ENCODE peak calls at places on chromosomes 4 and X, in five cellular contexts. One of them, this sample, is unnamed.

GRCh38 chr4:141158219-141158618 is 24.9 kb upstream of the RNF150 start:
- DNase-seq in H9: no peak
- DNase-seq in cardiac muscle cell: peak; percentile 63
- DNase-seq in psoas muscle: no peak
- DNase-seq in astrocyte: no peak
- DNase-seq in this sample: peak; percentile 66

GRCh38 chr4:179415016-179415841 is 1973.0 kb upstream of the AGA start:
- DNase-seq in H9: no peak
- DNase-seq in cardiac muscle cell: no peak
- DNase-seq in psoas muscle: no peak
- DNase-seq in astrocyte: peak; percentile 66
- DNase-seq in this sample: peak; percentile 74

GRCh38 chr4:86831262-86832090 is 17.7 kb downstream of the SLC10A6 start:
- DNase-seq in H9: no peak
- DNase-seq in cardiac muscle cell: peak; percentile 85
- DNase-seq in psoas muscle: peak; percentile 26
- DNase-seq in astrocyte: peak; percentile 94
- DNase-seq in this sample: peak; percentile 92

GRCh38 chrX:74104356-74105065 is 199.5 kb upstream of the ZCCHC13 start:
- DNase-seq in H9: no peak
- DNase-seq in cardiac muscle cell: no peak
- DNase-seq in psoas muscle: no peak
- DNase-seq in astrocyte: no peak
- DNase-seq in this sample: no peak

GRCh38 chrX:138298268-138298667 is 413.2 kb downstream of the FGF13 start:
- DNase-seq in H9: no peak
- DNase-seq in cardiac muscle cell: no peak
- DNase-seq in psoas muscle: no peak
- DNase-seq in astrocyte: no peak
- DNase-seq in this sample: no peak

GRCh38 chr4:184949020-184949419 is 69.3 kb upstream of the HELT start:
- DNase-seq in H9: no peak
- DNase-seq in cardiac muscle cell: no peak
- DNase-seq in psoas muscle: no peak
- DNase-seq in astrocyte: no peak
- DNase-seq in this sample: no peak

GRCh38 chr4:157896726-157897125 is 276.1 kb downstream of the GASK1B start:
- DNase-seq in H9: no peak
- DNase-seq in cardiac muscle cell: no peak
- DNase-seq in psoas muscle: no peak
- DNase-seq in astrocyte: no peak
- DNase-seq in this sample: no peak

GRCh38 chrX:148381603-148382002 is 118.8 kb upstream of the AFF2 start:
- DNase-seq in H9: no peak
- DNase-seq in cardiac muscle cell: no peak
- DNase-seq in psoas muscle: no peak
- DNase-seq in astrocyte: no peak
- DNase-seq in this sample: no peak

GRCh38 chrX:46447384-46447783 is 97.8 kb downstream of the ZNF674 start:
- DNase-seq in H9: no peak
- DNase-seq in cardiac muscle cell: peak; percentile 29
- DNase-seq in psoas muscle: no peak
- DNase-seq in astrocyte: peak; percentile 7
- DNase-seq in this sample: no peak

GRCh38 chrX:1463581-1464281 is 11.0 kb upstream of the ASMTL start:
- DNase-seq in H9: peak; percentile 22
- DNase-seq in cardiac muscle cell: no peak
- DNase-seq in psoas muscle: no peak
- DNase-seq in astrocyte: no peak
- DNase-seq in this sample: no peak

GRCh38 chr4:32396504-32396903 is 1676.3 kb downstream of the PCDH7 start:
- DNase-seq in H9: peak; percentile 28
- DNase-seq in cardiac muscle cell: no peak
- DNase-seq in psoas muscle: no peak
- DNase-seq in astrocyte: no peak
- DNase-seq in this sample: no peak

GRCh38 chr4:94516067-94516466 is 64.3 kb downstream of the PDLIM5 start:
- DNase-seq in H9: no peak
- DNase-seq in cardiac muscle cell: peak; percentile 46
- DNase-seq in psoas muscle: no peak
- DNase-seq in astrocyte: peak; percentile 92
- DNase-seq in this sample: peak; percentile 94

GRCh38 chr4:182730791-182731190 is 186.4 kb downstream of the DCTD start:
- DNase-seq in H9: no peak
- DNase-seq in cardiac muscle cell: no peak
- DNase-seq in psoas muscle: no peak
- DNase-seq in astrocyte: no peak
- DNase-seq in this sample: no peak

GRCh38 chrX:149570668-149571067 is 16.6 kb downstream of the MAGEA9B start:
- DNase-seq in H9: no peak
- DNase-seq in cardiac muscle cell: peak; percentile 63
- DNase-seq in psoas muscle: no peak
- DNase-seq in astrocyte: peak; percentile 33
- DNase-seq in this sample: peak; percentile 39

GRCh38 chrX:154025230-154025629 is 5.5 kb upstream of the IRAK1 start:
- DNase-seq in H9: no peak
- DNase-seq in cardiac muscle cell: no peak
- DNase-seq in psoas muscle: no peak
- DNase-seq in astrocyte: no peak
- DNase-seq in this sample: no peak

GRCh38 chrX:123878177-123878576 is 18.3 kb downstream of the XIAP start:
- DNase-seq in H9: no peak
- DNase-seq in cardiac muscle cell: peak; percentile 32
- DNase-seq in psoas muscle: no peak
- DNase-seq in astrocyte: no peak
- DNase-seq in this sample: no peak

GRCh38 chr4:6441758-6442157 is 30.7 kb downstream of the PPP2R2C start:
- DNase-seq in H9: no peak
- DNase-seq in cardiac muscle cell: no peak
- DNase-seq in psoas muscle: no peak
- DNase-seq in astrocyte: no peak
- DNase-seq in this sample: no peak

GRCh38 chrX:140712413-140713173 is 3.0 kb downstream of the LINC00632 start:
- DNase-seq in H9: peak; percentile 82
- DNase-seq in cardiac muscle cell: peak; percentile 79
- DNase-seq in psoas muscle: peak; percentile 39
- DNase-seq in astrocyte: peak; percentile 50
- DNase-seq in this sample: peak; percentile 65

GRCh38 chr4:140085062-140085622 is 68.8 kb downstream of the MAML3 start:
- DNase-seq in H9: no peak
- DNase-seq in cardiac muscle cell: no peak
- DNase-seq in psoas muscle: no peak
- DNase-seq in astrocyte: no peak
- DNase-seq in this sample: no peak

GRCh38 chr4:101806914-101807313 is 16.4 kb downstream of the BANK1 start:
- DNase-seq in H9: no peak
- DNase-seq in cardiac muscle cell: peak; percentile 33
- DNase-seq in psoas muscle: no peak
- DNase-seq in astrocyte: no peak
- DNase-seq in this sample: no peak

GRCh38 chrX:104343408-104344129 is 88.8 kb upstream of the ESX1 start:
- DNase-seq in H9: peak; percentile 77
- DNase-seq in cardiac muscle cell: peak; percentile 86
- DNase-seq in psoas muscle: no peak
- DNase-seq in astrocyte: peak; percentile 77
- DNase-seq in this sample: peak; percentile 74

GRCh38 chrX:7069556-7069955 is 78.0 kb upstream of the STS start:
- DNase-seq in H9: no peak
- DNase-seq in cardiac muscle cell: no peak
- DNase-seq in psoas muscle: no peak
- DNase-seq in astrocyte: no peak
- DNase-seq in this sample: no peak

GRCh38 chr4:123349401-123350190 is 47.0 kb upstream of the SPRY1 start:
- DNase-seq in H9: no peak
- DNase-seq in cardiac muscle cell: peak; percentile 61
- DNase-seq in psoas muscle: no peak
- DNase-seq in astrocyte: peak; percentile 65
- DNase-seq in this sample: peak; percentile 72

GRCh38 chrX:47093248-47093647 is 15.0 kb downstream of the RGN start:
- DNase-seq in H9: no peak
- DNase-seq in cardiac muscle cell: peak; percentile 53
- DNase-seq in psoas muscle: no peak
- DNase-seq in astrocyte: peak; percentile 1
- DNase-seq in this sample: peak; percentile 65

GRCh38 chr4:67130411-67130810 is 414.9 kb downstream of the CENPC start:
- DNase-seq in H9: no peak
- DNase-seq in cardiac muscle cell: no peak
- DNase-seq in psoas muscle: no peak
- DNase-seq in astrocyte: peak; percentile 6
- DNase-seq in this sample: no peak

GRCh38 chrX:115960440-115961084 is 210.0 kb upstream of the AGTR2 start:
- DNase-seq in H9: no peak
- DNase-seq in cardiac muscle cell: no peak
- DNase-seq in psoas muscle: no peak
- DNase-seq in astrocyte: no peak
- DNase-seq in this sample: no peak

GRCh38 chr4:96205143-96205542 is 365.2 kb downstream of the PDHA2 start:
- DNase-seq in H9: no peak
- DNase-seq in cardiac muscle cell: peak; percentile 57
- DNase-seq in psoas muscle: no peak
- DNase-seq in astrocyte: no peak
- DNase-seq in this sample: no peak

GRCh38 chr4:72896515-72896914 is 173.0 kb downstream of the COX18 start:
- DNase-seq in H9: no peak
- DNase-seq in cardiac muscle cell: peak; percentile 91
- DNase-seq in psoas muscle: no peak
- DNase-seq in astrocyte: peak; percentile 91
- DNase-seq in this sample: peak; percentile 67

GRCh38 chr4:120636120-120636630 is 286.4 kb downstream of the PRDM5 start:
- DNase-seq in H9: no peak
- DNase-seq in cardiac muscle cell: no peak
- DNase-seq in psoas muscle: no peak
- DNase-seq in astrocyte: no peak
- DNase-seq in this sample: no peak

GRCh38 chrX:141375011-141375730 is 132.9 kb upstream of the SPANXC start:
- DNase-seq in H9: no peak
- DNase-seq in cardiac muscle cell: peak; percentile 43
- DNase-seq in psoas muscle: no peak
- DNase-seq in astrocyte: no peak
- DNase-seq in this sample: peak; percentile 33

GRCh38 chr4:128639586-128640270 is 169.8 kb upstream of the JADE1 start:
- DNase-seq in H9: no peak
- DNase-seq in cardiac muscle cell: peak; percentile 22
- DNase-seq in psoas muscle: no peak
- DNase-seq in astrocyte: peak; percentile 35
- DNase-seq in this sample: peak; percentile 39

GRCh38 chrX:24575496-24575895 is 71.7 kb downstream of the PCYT1B start:
- DNase-seq in H9: no peak
- DNase-seq in cardiac muscle cell: no peak
- DNase-seq in psoas muscle: no peak
- DNase-seq in astrocyte: no peak
- DNase-seq in this sample: no peak

GRCh38 chrX:22481436-22481835 is 208.7 kb downstream of the CBLL2 start:
- DNase-seq in H9: no peak
- DNase-seq in cardiac muscle cell: no peak
- DNase-seq in psoas muscle: no peak
- DNase-seq in astrocyte: peak; percentile 15
- DNase-seq in this sample: peak; percentile 39
- H3K9me3 ChIP-seq in H9: peaks cover 9% of the 10 kb centered on the region
- H3K9me3 ChIP-seq in cardiac muscle cell: no peaks in the 10 kb centered on the region
- H3K9me3 ChIP-seq in psoas muscle: peaks cover 21% of the 10 kb centered on the region
- H3K9me3 ChIP-seq in astrocyte: no peaks in the 10 kb centered on the region
- H3K9me3 ChIP-seq in this sample: no peaks in the 10 kb centered on the region

GRCh38 chr4:110624904-110625494 is 2.1 kb upstream of the PITX2 start:
- DNase-seq in H9: no peak
- DNase-seq in cardiac muscle cell: no peak
- DNase-seq in psoas muscle: no peak
- DNase-seq in astrocyte: no peak
- DNase-seq in this sample: no peak
- H3K9me3 ChIP-seq in H9: no peaks in the 10 kb centered on the region
- H3K9me3 ChIP-seq in cardiac muscle cell: no peaks in the 10 kb centered on the region
- H3K9me3 ChIP-seq in psoas muscle: no peaks in the 10 kb centered on the region
- H3K9me3 ChIP-seq in astrocyte: peaks cover 13% of the 10 kb centered on the region
- H3K9me3 ChIP-seq in this sample: no peaks in the 10 kb centered on the region

GRCh38 chr4:13541176-13541604 is 3.1 kb downstream of the NKX3-2 start:
- DNase-seq in H9: peak; percentile 32
- DNase-seq in cardiac muscle cell: no peak
- DNase-seq in psoas muscle: no peak
- DNase-seq in astrocyte: no peak
- DNase-seq in this sample: no peak

GRCh38 chr4:13543091-13543581 is 1.2 kb downstream of the NKX3-2 start:
- DNase-seq in H9: no peak
- DNase-seq in cardiac muscle cell: no peak
- DNase-seq in psoas muscle: no peak
- DNase-seq in astrocyte: no peak
- DNase-seq in this sample: no peak

GRCh38 chr4:13540446-13541175 is 3.7 kb downstream of the NKX3-2 start:
- DNase-seq in H9: peak; percentile 32
- DNase-seq in cardiac muscle cell: no peak
- DNase-seq in psoas muscle: no peak
- DNase-seq in astrocyte: no peak
- DNase-seq in this sample: no peak

GRCh38 chr4:13542577-13543042 is 1.7 kb downstream of the NKX3-2 start:
- DNase-seq in H9: no peak
- DNase-seq in cardiac muscle cell: no peak
- DNase-seq in psoas muscle: no peak
- DNase-seq in astrocyte: no peak
- DNase-seq in this sample: no peak

DNA sequence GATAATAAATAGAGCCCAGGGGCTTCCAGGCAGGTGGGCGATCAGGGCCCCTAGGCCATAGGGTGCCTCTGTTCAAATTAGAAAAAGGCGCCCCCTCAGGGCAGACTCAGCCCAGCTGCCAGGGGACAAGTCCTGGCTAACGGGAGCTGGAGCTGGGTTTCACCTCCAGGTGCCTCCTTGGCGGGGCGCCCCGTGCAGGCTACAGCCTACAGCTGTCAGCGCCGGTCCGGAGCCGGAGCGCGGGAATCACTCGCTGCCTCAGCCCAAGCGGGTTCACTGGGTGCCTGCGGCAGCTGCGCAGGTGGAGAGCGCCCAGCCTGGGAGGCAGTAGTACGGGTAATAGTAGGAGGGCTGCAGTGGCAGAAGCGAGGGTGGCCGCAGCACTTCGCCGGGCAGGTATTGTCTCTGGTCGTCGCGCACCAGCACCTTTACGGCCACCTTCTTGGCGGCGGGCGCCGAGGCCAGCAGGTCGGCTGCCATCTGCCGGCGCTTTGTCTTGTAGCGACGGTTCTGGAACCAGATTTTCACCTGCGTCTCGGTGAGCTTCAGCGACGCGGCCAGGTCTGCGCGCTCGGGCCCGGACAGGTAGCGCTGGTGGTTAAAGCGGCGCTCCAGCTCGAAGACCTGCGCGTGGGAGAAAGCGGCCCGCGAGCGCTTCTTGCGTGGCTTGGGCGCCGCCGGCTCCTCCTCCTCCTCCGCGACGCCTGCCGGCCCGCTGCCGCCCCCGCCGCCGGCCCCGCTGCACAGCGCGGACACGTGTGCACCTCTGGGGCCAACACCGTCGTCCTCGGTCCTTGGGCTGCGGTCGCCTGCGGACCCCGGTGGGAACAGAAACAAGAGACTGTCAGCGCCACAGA is 2.4 kb downstream of the NKX3-2 start:
- DNase-seq in H9: peak; percentile 90
- DNase-seq in cardiac muscle cell: no peak
- DNase-seq in psoas muscle: no peak
- DNase-seq in astrocyte: no peak
- DNase-seq in this sample: no peak
- H3K9me3 ChIP-seq in H9: no peaks in the 10 kb centered on the region
- H3K9me3 ChIP-seq in cardiac muscle cell: no peaks in the 10 kb centered on the region
- H3K9me3 ChIP-seq in psoas muscle: no peaks in the 10 kb centered on the region
- H3K9me3 ChIP-seq in astrocyte: peaks cover 15% of the 10 kb centered on the region
- H3K9me3 ChIP-seq in this sample: no peaks in the 10 kb centered on the region

GRCh38 chrX:9396930-9397329 is 67.9 kb upstream of the TBL1X start:
- DNase-seq in H9: no peak
- DNase-seq in cardiac muscle cell: peak; percentile 51
- DNase-seq in psoas muscle: no peak
- DNase-seq in astrocyte: peak; percentile 68
- DNase-seq in this sample: peak; percentile 71
- H3K9me3 ChIP-seq in H9: no peaks in the 10 kb centered on the region
- H3K9me3 ChIP-seq in cardiac muscle cell: no peaks in the 10 kb centered on the region
- H3K9me3 ChIP-seq in psoas muscle: no peaks in the 10 kb centered on the region
- H3K9me3 ChIP-seq in astrocyte: no peaks in the 10 kb centered on the region
- H3K9me3 ChIP-seq in this sample: no peaks in the 10 kb centered on the region